ENCODE peak calls at places on chromosome 1, in four cellular contexts. H is H54; J is stimulated activated CD4-positive, alpha-beta T cell treated with anti-CD3 and anti-CD28 coated beads, Interleukin-4, amount 100 ng/mL, for 4 hours; C is HAP-1. P is an unnamed sample.

GRCh38 chr1:245378352-245379144 is 223.8 kb downstream of the KIF26B start:
- DNase-seq in H (no peak), J (no peak), C (no peak), P (peak)

GRCh38 chr1:14570514-14570913 is 28.0 kb upstream of the KAZN start:
- DNase-seq in H (no peak), J (no peak), C (no peak), P (no peak)

GRCh38 chr1:183234660-183235476 is 48.8 kb downstream of the LAMC2 start:
- DNase-seq in H (peak), J (no peak), C (peak), P (peak)

GRCh38 chr1:207241164-207241934 is 80.1 kb upstream of the CD55 start:
- DNase-seq in H (no peak), J (no peak), C (no peak), P (no peak)

GRCh38 chr1:167210966-167211674 is 9.6 kb upstream of the POU2F1 start:
- DNase-seq in H (no peak), J (no peak), C (peak), P (no peak)

GRCh38 chr1:82059931-82060330 is 259.2 kb downstream of the ADGRL2 start:
- DNase-seq in H (no peak), J (no peak), C (no peak), P (no peak)

GRCh38 chr1:89457046-89457445 is 67.6 kb upstream of the LRRC8B start:
- DNase-seq in H (no peak), J (no peak), C (no peak), P (no peak)

GRCh38 chr1:245458761-245459174 is 304.0 kb downstream of the KIF26B start:
- DNase-seq in H (no peak), J (no peak), C (no peak), P (peak)

GRCh38 chr1:242629396-242629795 is 104.9 kb upstream of the PLD5 start:
- DNase-seq in H (peak), J (no peak), C (no peak), P (no peak)

GRCh38 chr1:155127672-155128468 is at the start of gene EFNA1:
- DNase-seq in H (peak), J (peak), C (peak), P (peak)

P was measured in EH.